ENCODE peak calls at places on chromosomes 13 and 19, in five cellular contexts. V is T-helper 1 cell; M is HFFc6; A is CD8-positive, alpha-beta memory T cell; H is OCI-M1. X is an unnamed sample.

GRCh38 chr19:10885241-10886169 is 14.2 kb downstream of the CARM1 start:
- DNase-seq in V (no peak), H (no peak), A (no peak), M (no peak), X (no peak)

GRCh38 chr13:30409911-30410704 is 12.2 kb upstream of the UBE2L5 start:
- DNase-seq in A (no peak), H (no peak), M (peak), V (no peak), X (no peak)

GRCh38 chr13:50761406-50761805 is 82.1 kb downstream of the DLEU7 start:
- DNase-seq in H (no peak), M (no peak), A (no peak), V (no peak), X (no peak)

GRCh38 chr19:28424662-28425430 is 788.1 kb downstream of the UQCRFS1 start:
- DNase-seq in H (no peak), V (no peak), M (no peak), A (no peak), X (no peak)

GRCh38 chr13:26978081-26978860 is 193.3 kb downstream of the USP12 start:
- DNase-seq in A (no peak), V (no peak), H (no peak), M (no peak), X (no peak)

GRCh38 chr13:26502826-26503225 is 54.7 kb upstream of the WASF3 start:
- DNase-seq in H (peak), V (no peak), A (no peak), M (peak), X (no peak)

GRCh38 chr19:11970174-11970573 is 5.3 kb downstream of the ZNF763 start:
- DNase-seq in H (no peak), M (no peak), A (no peak), V (no peak), X (no peak)

GRCh38 chr19:49881672-49882394 is 4.3 kb downstream of the TBC1D17 start:
- DNase-seq in H (no peak), A (no peak), M (no peak), V (no peak), X (no peak)

GRCh38 chr19:6227941-6228325 is 51.8 kb downstream of the MLLT1 start:
- DNase-seq in V (no peak), H (no peak), M (no peak), A (no peak), X (no peak)

GRCh38 chr13:39935155-39935554 is 279.7 kb downstream of the COG6 start:
- DNase-seq in H (peak), A (no peak), V (no peak), M (no peak), X (no peak)

GRCh38 chr19:48991823-48992570 is 1.1 kb downstream of the GYS1 start:
- DNase-seq in H (peak), V (no peak), M (peak), A (no peak), X (no peak)

GRCh38 chr19:3537101-3537437 is 1.9 kb upstream of the TEKTIP1 start:
- DNase-seq in V (no peak), H (no peak), A (no peak), M (no peak), X (no peak)

GRCh38 chr13:44929691-44930090 is 59.6 kb downstream of the NUFIP1 start:
- DNase-seq in H (no peak), M (no peak), V (no peak), A (no peak), X (no peak)

GRCh38 chr13:44703371-44703770 is 127.2 kb upstream of the TSC22D1 start:
- DNase-seq in A (no peak), M (peak), V (no peak), H (no peak), X (no peak)

GRCh38 chr13:111610879-111611278 is 290.4 kb downstream of the TEX29 start:
- DNase-seq in M (no peak), H (no peak), A (no peak), V (no peak), X (no peak)

GRCh38 chr19:39582442-39582841 is 19.9 kb upstream of the LGALS13 start:
- DNase-seq in H (no peak), M (no peak), A (no peak), V (no peak), X (no peak)